ENCODE peak calls at places on chromosome 2, in four cellular contexts. P, L, U and V are unnamed samples. For H3K27me3, the result is how much of the 10 kb centered on the place peaks cover.

GRCh38 chr2:48109491-48110204 is 203.3 kb upstream of the FBXO11 start:
- DNase-seq in U (peak), P (no peak), L (no peak), V (no peak)

GRCh38 chr2:239991689-239992314 is 33.3 kb downstream of the NDUFA10 start:
- DNase-seq in L (peak), U (peak), P (no peak), V (peak)

GRCh38 chr2:238023608-238024007 is 37.2 kb upstream of the SCLY start:
- DNase-seq in P (peak), L (no peak), U (no peak), V (no peak)

GRCh38 chr2:44310287-44310686 is 35.0 kb downstream of the SLC3A1 start:
- DNase-seq in L (no peak), U (no peak), P (no peak), V (no peak)

GRCh38 chr2:179898873-179899272 is 37.5 kb upstream of the ZNF385B start:
- DNase-seq in L (peak), U (peak), P (peak), V (no peak)

GRCh38 chr2:174812037-174812436 is 47.8 kb upstream of the CHRNA1 start:
- DNase-seq in P (no peak), U (no peak), L (no peak), V (no peak)

GRCh38 chr2:201680743-201681142 is 17.7 kb downstream of the MPP4 start:
- DNase-seq in U (peak), L (no peak), P (peak), V (no peak)

GRCh38 chr2:105919191-105919811 is 174.6 kb downstream of the NCK2 start:
- DNase-seq in U (peak), L (no peak), P (peak), V (no peak)

GRCh38 chr2:199464614-199465352 is 7.0 kb upstream of the SATB2 start:
- DNase-seq in P (peak), U (no peak), L (no peak), V (peak)

GRCh38 chr2:216012133-216012829 is 1.1 kb downstream of the MREG start:
- DNase-seq in U (peak), P (peak), L (peak), V (peak)

GRCh38 chr2:11535899-11536344 is 2.1 kb downstream of the GREB1 start:
- DNase-seq in U (no peak), L (no peak), P (no peak), V (no peak)

GRCh38 chr2:166593403-166593802 is 99.4 kb upstream of the SCN7A start:
- DNase-seq in U (peak), P (no peak), L (peak), V (peak)

GRCh38 chr2:69145204-69145603 is 132.2 kb downstream of the ANTXR1 start:
- DNase-seq in L (no peak), U (no peak), P (no peak), V (no peak)
- H3K9ac ChIP-seq in L (no peak), U (no peak), P (no peak), V (no peak)

GRCh38 chr2:115161531-115162453 is 719.4 kb downstream of the DPP10 start:
- DNase-seq in U (no peak), P (peak), L (no peak), V (no peak)

GRCh38 chr2:115160523-115161521 is 718.4 kb downstream of the DPP10 start:
- DNase-seq in U (no peak), P (peak), L (no peak), V (no peak)

GRCh38 chr2:115162454-115163293 is 720.2 kb downstream of the DPP10 start:
- DNase-seq in P (peak), L (no peak), U (no peak), V (no peak)

GRCh38 chr2:115165529-115166109 is 723.2 kb downstream of the DPP10 start:
- DNase-seq in P (peak), U (peak), L (peak), V (peak)

DNA sequence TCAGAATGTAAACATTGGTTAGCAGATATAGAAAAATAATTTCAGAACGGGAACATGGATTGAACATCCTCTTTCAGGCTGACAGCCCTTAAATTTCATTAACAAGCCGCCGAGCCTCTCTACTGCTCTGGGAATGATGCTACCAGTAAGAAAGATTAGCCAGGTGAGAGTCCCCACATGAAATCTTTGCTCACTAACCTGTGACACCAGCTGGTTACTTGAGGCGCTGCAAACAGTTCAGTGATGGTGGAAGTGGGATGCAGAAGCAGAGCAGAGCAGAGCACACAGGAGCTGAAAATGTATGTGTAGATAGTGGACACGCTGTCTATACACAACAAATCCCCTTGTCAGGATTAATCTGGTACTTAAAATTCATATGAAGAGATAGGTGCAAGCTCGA is 721.1 kb downstream of the DPP10 start:
- DNase-seq in P (no peak), L (no peak), U (no peak), V (no peak)
- H3K27me3 ChIP-seq in P (under half), L (under half), U (under half), V (under half)

DNA sequence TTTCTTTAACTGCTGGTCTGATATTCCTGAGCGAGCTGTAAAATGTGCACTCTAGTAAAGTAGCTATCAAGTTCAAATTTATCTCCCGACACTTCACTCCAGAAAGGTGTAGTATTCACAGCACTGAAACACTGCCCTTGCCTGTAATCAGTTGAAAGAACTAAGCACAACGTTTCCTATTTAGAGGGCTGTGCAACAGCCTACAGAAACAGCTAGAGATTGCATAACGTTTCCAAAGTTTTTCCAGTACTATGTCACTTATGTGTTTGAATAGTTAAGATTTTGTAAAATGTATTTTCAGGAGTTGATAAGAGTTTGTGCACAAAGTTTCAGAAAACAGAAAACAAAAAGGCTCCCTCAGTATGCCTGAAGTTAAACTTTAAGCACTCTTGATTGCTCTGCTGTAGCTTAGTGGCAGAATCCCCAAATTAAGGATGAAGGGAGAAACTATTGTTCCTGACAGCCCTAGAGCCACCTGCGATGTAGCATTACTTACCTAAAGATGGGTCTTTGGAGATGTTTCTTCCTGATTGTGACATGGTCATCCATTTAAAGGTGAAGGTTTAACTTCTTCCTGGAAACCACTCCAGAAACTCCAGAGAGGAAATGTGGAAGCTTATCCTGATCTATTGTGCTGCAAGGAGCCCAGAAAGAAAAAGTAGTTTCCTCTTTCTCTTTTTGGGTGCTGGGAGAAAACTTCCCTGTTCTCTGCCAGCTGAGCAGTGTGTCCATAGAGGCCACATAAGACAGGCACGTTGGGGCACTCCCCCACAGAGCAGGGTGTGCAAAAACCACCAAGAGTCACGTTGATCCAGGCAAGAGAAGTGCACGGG is 538 bp downstream of the PDE1A start:
- DNase-seq in L (no peak), P (no peak), U (no peak), V (peak)
- H3K4me3 ChIP-seq in L (no peak), P (peak), U (no peak), V (peak)

GRCh38 chr2:54428401-54428800 is 27.7 kb upstream of the SPTBN1 start:
- DNase-seq in L (peak), U (no peak), P (no peak), V (no peak)
- H3K9ac ChIP-seq in L (no peak), U (no peak), P (no peak), V (peak)

GRCh38 chr2:71210292-71210691 is 16.6 kb downstream of the PAIP2B start:
- DNase-seq in U (no peak), L (no peak), P (no peak), V (no peak)

GRCh38 chr2:71208756-71209155 is 18.1 kb downstream of the PAIP2B start:
- DNase-seq in P (no peak), U (no peak), L (no peak), V (no peak)

GRCh38 chr2:71207601-71208000 is 19.3 kb downstream of the PAIP2B start:
- DNase-seq in L (no peak), U (no peak), P (no peak), V (no peak)

GRCh38 chr2:71206271-71206670 is 20.6 kb downstream of the PAIP2B start:
- DNase-seq in P (no peak), U (no peak), L (no peak), V (no peak)
- H3K27me3 ChIP-seq in P (under half), U (under half), L (under half), V (under half)

DNA sequence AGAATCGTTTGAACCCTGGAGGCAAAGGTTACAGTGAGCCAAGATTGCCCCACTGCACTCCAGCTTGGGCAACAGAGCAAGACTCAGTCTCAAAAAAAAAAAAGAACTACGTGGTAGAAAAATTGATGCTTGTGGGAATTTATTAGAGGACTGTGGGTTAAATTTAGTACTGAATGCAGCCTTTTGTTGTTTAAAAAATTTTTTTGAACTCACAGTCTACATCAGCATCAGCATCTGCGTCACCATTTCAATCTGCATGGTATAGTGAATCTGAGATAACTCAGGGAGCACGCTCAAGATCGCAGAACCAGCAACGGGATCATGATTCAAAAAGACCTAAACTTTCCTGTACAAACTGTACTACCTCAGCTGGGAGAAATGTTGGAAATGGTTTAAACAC is 30.5 kb downstream of the MARCHF7 start:
- DNase-seq in P (no peak), U (no peak), L (no peak), V (no peak)
- H3K4me3 ChIP-seq in P (no peak), U (no peak), L (no peak), V (no peak)

GRCh38 chr2:85753035-85753524 is 711 bp upstream of the ATOH8 start:
- DNase-seq in U (no peak), L (no peak), P (no peak), V (no peak)

GRCh38 chr2:85754313-85755095 is 713 bp downstream of the ATOH8 start:
- DNase-seq in P (no peak), L (peak), U (no peak), V (peak)

GRCh38 chr2:85755122-85756027 is 1.6 kb downstream of the ATOH8 start:
- DNase-seq in P (no peak), U (no peak), L (no peak), V (peak)

GRCh38 chr2:85751627-85752026 is 2.2 kb upstream of the ATOH8 start:
- DNase-seq in L (no peak), U (no peak), P (no peak), V (no peak)

GRCh38 chr2:85753525-85754312 is at the start of gene ATOH8:
- DNase-seq in L (peak), P (peak), U (peak), V (peak)
- H3K9ac ChIP-seq in L (peak), P (peak), U (no peak), V (peak)

DNA sequence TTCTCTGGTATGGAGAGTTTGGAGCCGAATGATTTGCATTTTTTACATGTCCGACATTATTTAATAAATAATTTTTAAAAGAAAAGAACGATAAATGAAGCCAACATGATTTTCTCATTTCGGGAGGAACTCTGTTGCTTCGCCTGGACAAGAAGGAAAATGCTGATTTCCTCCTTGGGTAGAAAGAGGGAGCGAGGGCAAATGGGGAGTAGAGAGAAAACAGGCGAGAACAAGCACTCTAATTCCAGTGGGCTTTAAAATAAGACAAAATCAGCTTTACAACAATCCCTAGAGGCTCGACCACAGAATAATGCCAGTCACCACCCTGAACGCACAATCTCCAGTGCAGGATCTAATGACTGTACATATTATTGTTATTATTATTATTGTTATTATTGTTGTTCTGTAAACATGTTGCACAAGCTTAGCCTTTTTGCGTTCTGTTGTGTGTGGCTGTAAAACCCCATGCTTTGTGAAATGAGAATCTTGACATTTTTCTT is 3.7 kb downstream of the DLX1 start:
- DNase-seq in L (no peak), U (no peak), P (no peak), V (no peak)
- H3K27me3 ChIP-seq in L (half or more), U (under half), P (half or more), V (half or more)

GRCh38 chr2:65030933-65031332 is 25.3 kb upstream of the CEP68 start:
- DNase-seq in P (no peak), U (no peak), L (no peak), V (no peak)
- H3K4me3 ChIP-seq in P (peak), U (no peak), L (no peak), V (no peak)